ENCODE peak calls at places on chromosomes 5 and 9, in eight cellular contexts. R is kidney epithelial cell, L is astrocyte, X is BJ, E is Panc1, P is sigmoid colon, F is AG09309, T is HCT116. G is an unnamed sample.

GRCh38 chr9:137325791-137326190 is 23.7 kb upstream of the NRARP start:
- DNase-seq in T (no peak), E (no peak), F (no peak), L (no peak), P (no peak), X (no peak), R (no peak), G (no peak)

GRCh38 chr5:174167080-174167910 is 121.8 kb downstream of the NSG2 start:
- DNase-seq in F (no peak), X (no peak), P (no peak), E (no peak), T (no peak), L (no peak), R (no peak), G (no peak)

GRCh38 chr9:131831380-131832165 is 91.7 kb upstream of the RAPGEF1 start:
- DNase-seq in E (no peak), L (no peak), X (no peak), P (no peak), F (no peak), T (no peak), R (no peak), G (no peak)

GRCh38 chr9:110623462-110624025 is 44.0 kb upstream of the SVEP1 start:
- DNase-seq in P (no peak), X (no peak), L (peak), R (no peak), T (peak), F (no peak), E (peak), G (peak)

GRCh38 chr5:142821733-142822487 is 51.7 kb downstream of the ARHGAP26 start:
- DNase-seq in T (peak), R (peak), E (peak), L (peak), X (peak), P (no peak), F (peak), G (peak)

GRCh38 chr5:164090358-164090757 is 584.9 kb downstream of the MAT2B start:
- DNase-seq in F (no peak), R (no peak), L (no peak), P (no peak), X (no peak), T (no peak), E (no peak), G (no peak)

GRCh38 chr9:3074247-3074646 is 230.4 kb upstream of the PUM3 start:
- DNase-seq in T (no peak), P (no peak), L (no peak), X (no peak), R (no peak), F (no peak), E (no peak), G (no peak)

GRCh38 chr9:133264235-133264764 is 10.7 kb downstream of the ABO start:
- DNase-seq in F (no peak), T (no peak), X (no peak), L (no peak), R (no peak), P (no peak), E (no peak), G (no peak)

GRCh38 chr9:38316166-38316765 is 76.2 kb upstream of the ALDH1B1 start:
- DNase-seq in L (no peak), E (no peak), X (no peak), F (no peak), R (no peak), P (no peak), T (no peak), G (no peak)

GRCh38 chr9:37753489-37754190 is at the start of gene TRMT10B:
- DNase-seq in X (no peak), R (peak), F (no peak), P (peak), L (peak), T (peak), E (no peak), G (no peak)

GRCh38 chr5:165126598-165126997 is 1621.2 kb downstream of the MAT2B start:
- DNase-seq in L (no peak), X (no peak), E (no peak), R (no peak), F (no peak), P (no peak), T (no peak), G (peak)

GRCh38 chr9:23683021-23683431 is 143.0 kb downstream of the ELAVL2 start:
- DNase-seq in E (no peak), F (no peak), P (no peak), R (peak), X (no peak), L (peak), T (no peak), G (no peak)

GRCh38 chr9:89778100-89779085 is 173.6 kb downstream of the GADD45G start:
- DNase-seq in F (no peak), R (no peak), T (no peak), X (no peak), P (no peak), L (no peak), E (no peak), G (no peak)

GRCh38 chr9:83503881-83504280 is 34.3 kb downstream of the FRMD3 start:
- DNase-seq in E (no peak), X (no peak), R (no peak), P (no peak), T (no peak), F (no peak), L (no peak), G (no peak)

GRCh38 chr5:116765441-116765840 is 190.8 kb upstream of the SEMA6A start:
- DNase-seq in R (no peak), E (no peak), L (peak), X (no peak), F (no peak), T (no peak), P (no peak), G (no peak)

GRCh38 chr5:19555876-19556275 is 432.1 kb downstream of the CDH18 start:
- DNase-seq in P (no peak), T (no peak), R (no peak), L (peak), F (no peak), E (no peak), X (no peak), G (no peak)

GRCh38 chr5:58582411-58583393 is at the start of gene RAB3C:
- DNase-seq in E (peak), R (peak), X (peak), F (peak), T (peak), P (peak), L (peak), G (peak)

GRCh38 chr9:19161257-19162025 is 34.1 kb upstream of the PLIN2 start:
- DNase-seq in R (peak), E (peak), X (peak), L (peak), T (peak), P (peak), F (peak), G (peak)

GRCh38 chr5:170747851-170748250 is 35.7 kb upstream of the GABRP start:
- DNase-seq in P (no peak), R (no peak), L (no peak), X (no peak), F (no peak), T (peak), E (no peak), G (no peak)

GRCh38 chr5:473344-474192 is 30.6 kb downstream of the EXOC3 start:
- DNase-seq in E (no peak), R (no peak), L (peak), T (no peak), X (no peak), F (peak), P (peak), G (no peak)

GRCh38 chr5:123755587-123756324 is 243.8 kb downstream of the CSNK1G3 start:
- DNase-seq in X (peak), P (no peak), R (peak), T (no peak), E (no peak), L (peak), F (no peak), G (no peak)

GRCh38 chr9:16105576-16105975 is 552.7 kb downstream of the CCDC171 start:
- DNase-seq in P (no peak), R (no peak), E (no peak), X (no peak), L (peak), F (no peak), T (no peak), G (no peak)

GRCh38 chr5:72210913-72211670 is 103.8 kb downstream of the MAP1B start:
- DNase-seq in E (no peak), R (peak), T (no peak), P (no peak), X (no peak), F (peak), L (peak), G (peak)

GRCh38 chr5:23459214-23459613 is 48.2 kb upstream of the PRDM9 start:
- DNase-seq in R (no peak), F (no peak), X (no peak), E (no peak), L (no peak), P (no peak), T (no peak), G (no peak)

GRCh38 chr9:7790022-7790818 is 9.4 kb downstream of the DMAC1 start:
- DNase-seq in F (no peak), R (no peak), T (no peak), E (no peak), X (no peak), L (no peak), P (no peak), G (no peak)

GRCh38 chr5:33477816-33478215 is 37.1 kb downstream of the TARS1 start:
- DNase-seq in L (no peak), P (no peak), E (no peak), F (no peak), X (no peak), R (no peak), T (no peak), G (no peak)

GRCh38 chr5:113061851-113062631 is 85.4 kb downstream of the DCP2 start:
- DNase-seq in R (peak), L (peak), X (peak), T (no peak), F (peak), P (no peak), E (no peak), G (no peak)

GRCh38 chr9:132756214-132756799 is 86.0 kb downstream of the GTF3C4 start:
- DNase-seq in R (no peak), T (no peak), L (no peak), P (peak), X (no peak), E (no peak), F (no peak), G (no peak)

GRCh38 chr9:127397722-127398647 is 1.0 kb downstream of the SLC2A8 start:
- DNase-seq in P (peak), R (no peak), F (no peak), E (no peak), L (no peak), X (no peak), T (no peak), G (no peak)

GRCh38 chr5:55344392-55344992 is 36.7 kb downstream of the MTREX start:
- DNase-seq in F (no peak), X (no peak), T (peak), P (peak), E (peak), R (no peak), L (peak), G (peak)

GRCh38 chr9:126611188-126611587 is 2.5 kb upstream of the LMX1B start:
- DNase-seq in T (no peak), L (no peak), E (no peak), F (no peak), P (peak), X (no peak), R (no peak), G (no peak)

GRCh38 chr5:95808686-95809413 is 13.7 kb downstream of the GLRX start:
- DNase-seq in R (no peak), T (no peak), X (no peak), L (no peak), E (no peak), P (peak), F (no peak), G (no peak)

GRCh38 chr5:58072202-58072791 is 387.6 kb downstream of the PLK2 start:
- DNase-seq in P (no peak), T (no peak), F (no peak), E (no peak), L (no peak), R (no peak), X (no peak), G (no peak)

GRCh38 chr5:40841068-40841805 is at the start of gene CARD6:
- DNase-seq in L (no peak), T (no peak), P (no peak), E (no peak), R (no peak), F (no peak), X (no peak), G (no peak)

GRCh38 chr5:133109655-133110483 is 58.1 kb downstream of the HSPA4 start:
- DNase-seq in F (no peak), L (no peak), E (no peak), T (no peak), R (no peak), P (no peak), X (no peak), G (peak)

GRCh38 chr5:96321371-96321770 is 111.7 kb downstream of the PCSK1 start:
- DNase-seq in F (peak), L (peak), R (no peak), E (no peak), P (no peak), T (no peak), X (peak), G (no peak)

GRCh38 chr9:100428871-100429654 is 2.1 kb downstream of the MSANTD3 start:
- DNase-seq in L (peak), X (peak), E (peak), R (peak), P (no peak), T (peak), F (peak), G (peak)

GRCh38 chr5:103186152-103186551 is 66.1 kb downstream of the PPIP5K2 start:
- DNase-seq in P (no peak), L (no peak), F (no peak), E (no peak), R (no peak), X (no peak), T (no peak), G (no peak)

GRCh38 chr5:14143843-14144585 is 872 bp downstream of the TRIO start:
- DNase-seq in F (no peak), R (no peak), L (no peak), P (peak), E (no peak), T (no peak), X (no peak), G (no peak)

GRCh38 chr9:125745682-125746016 is 1.5 kb upstream of the PBX3 start:
- DNase-seq in R (no peak), L (no peak), F (no peak), T (no peak), E (peak), P (peak), X (no peak), G (no peak)

GRCh38 chr9:362936-363335 is 148.3 kb downstream of the DOCK8 start:
- DNase-seq in L (no peak), P (no peak), E (no peak), R (no peak), X (no peak), F (no peak), T (no peak), G (no peak)

GRCh38 chr9:370081-370480 is 155.4 kb downstream of the DOCK8 start:
- DNase-seq in F (no peak), E (no peak), R (no peak), X (no peak), P (no peak), L (no peak), T (no peak), G (no peak)

GRCh38 chr9:365451-365850 is 150.8 kb downstream of the DOCK8 start:
- DNase-seq in R (no peak), X (no peak), L (no peak), F (no peak), P (no peak), T (no peak), E (no peak), G (no peak)

GRCh38 chr9:371349-371748 is 156.7 kb downstream of the DOCK8 start:
- DNase-seq in R (no peak), E (no peak), L (no peak), T (no peak), X (no peak), F (no peak), P (no peak), G (no peak)

GRCh38 chr9:366620-367019 is 152.0 kb downstream of the DOCK8 start:
- DNase-seq in E (no peak), X (no peak), L (no peak), T (no peak), R (no peak), F (no peak), P (no peak), G (no peak)
- TF ChIP-seq CTCF in E (no peak), X (no peak), L (no peak), T (no peak), R (no peak), F (no peak), P (no peak), G (no peak)

GRCh38 chr9:86713970-86714369 is 233.3 kb downstream of the GAS1 start:
- DNase-seq in L (no peak), E (no peak), R (no peak), X (no peak), F (peak), T (no peak), P (no peak), G (no peak)
- H3K4me3 ChIP-seq in L (no peak), E (no peak), R (no peak), X (no peak), F (no peak), T (no peak), P (no peak), G (no peak)

GRCh38 chr5:111028865-111029264 is 42.6 kb upstream of the TSLP start:
- DNase-seq in X (no peak), P (no peak), L (no peak), E (no peak), T (no peak), F (no peak), R (no peak), G (no peak)
- TF ChIP-seq CTCF in X (no peak), P (no peak), L (no peak), E (no peak), T (no peak), F (no peak), R (no peak), G (no peak)

GRCh38 chr9:73132034-73132776 is 19.5 kb upstream of the ANXA1 start:
- DNase-seq in E (no peak), X (peak), F (no peak), T (no peak), R (no peak), L (peak), P (peak), G (peak)

GRCh38 chr9:73129941-73130695 is 21.5 kb upstream of the ANXA1 start:
- DNase-seq in L (peak), T (no peak), P (no peak), E (no peak), F (no peak), R (no peak), X (no peak), G (no peak)

GRCh38 chr9:73133921-73134407 is 17.7 kb upstream of the ANXA1 start:
- DNase-seq in X (no peak), L (no peak), T (no peak), E (no peak), F (no peak), P (no peak), R (no peak), G (no peak)

GRCh38 chr9:73133042-73133651 is 18.5 kb upstream of the ANXA1 start:
- DNase-seq in E (no peak), L (no peak), F (no peak), T (no peak), X (no peak), R (no peak), P (no peak), G (no peak)

DNA sequence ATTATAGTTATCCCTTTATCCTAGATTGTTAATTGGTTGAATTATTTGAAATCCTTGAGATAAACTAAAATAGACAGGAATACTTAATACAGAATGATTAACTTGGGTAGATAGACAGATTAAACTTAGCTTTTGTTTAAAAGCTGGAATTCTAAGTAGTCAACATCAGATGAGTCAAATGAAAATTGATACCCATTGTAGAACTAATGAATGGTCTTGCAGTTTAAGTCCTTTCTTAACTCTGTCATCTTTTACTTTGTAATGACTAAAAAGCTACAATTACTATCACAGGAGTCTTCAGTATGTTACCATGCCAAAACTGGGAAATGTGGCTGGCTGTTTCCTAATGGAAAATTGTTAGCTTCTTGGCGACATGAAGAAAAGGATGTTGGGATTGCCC is 20.3 kb upstream of the ANXA1 start:
- DNase-seq in P (no peak), L (no peak), T (no peak), E (no peak), R (no peak), F (no peak), X (no peak), G (no peak)
- H3K4me3 ChIP-seq in P (no peak), L (peak), T (no peak), E (no peak), R (no peak), F (peak), X (no peak), G (no peak)